ENCODE peak calls at places on chromosome 15, in six cellular contexts. One of them, this sample, is unnamed.

GRCh38 chr15:88878720-88879184 is 16.6 kb downstream of the HAPLN3 start:
- DNase-seq in activated CD4-positive, alpha-beta memory T cell treated with anti-CD3 and anti-CD28 coated beads for 36 hours: peak
- DNase-seq in nephron progenitor cell: peak
- DNase-seq in NCI-H187: no peak
- DNase-seq in SW480: peak
- DNase-seq in activated CD8-positive, alpha-beta memory T cell treated with anti-CD3 and anti-CD28 coated beads, Interleukin-2, amount 50 U/mL, for 4 hours: peak
- DNase-seq in this sample: no peak

GRCh38 chr15:41801185-41801584 is 26.7 kb upstream of the JMJD7 start:
- DNase-seq in activated CD4-positive, alpha-beta memory T cell treated with anti-CD3 and anti-CD28 coated beads for 36 hours: no peak
- DNase-seq in nephron progenitor cell: no peak
- DNase-seq in NCI-H187: no peak
- DNase-seq in SW480: no peak
- DNase-seq in activated CD8-positive, alpha-beta memory T cell treated with anti-CD3 and anti-CD28 coated beads, Interleukin-2, amount 50 U/mL, for 4 hours: no peak
- DNase-seq in this sample: no peak

GRCh38 chr15:77563768-77564167 is 68.9 kb downstream of the LINGO1 start:
- DNase-seq in activated CD4-positive, alpha-beta memory T cell treated with anti-CD3 and anti-CD28 coated beads for 36 hours: no peak
- DNase-seq in nephron progenitor cell: no peak
- DNase-seq in NCI-H187: no peak
- DNase-seq in SW480: no peak
- DNase-seq in activated CD8-positive, alpha-beta memory T cell treated with anti-CD3 and anti-CD28 coated beads, Interleukin-2, amount 50 U/mL, for 4 hours: no peak
- DNase-seq in this sample: no peak

GRCh38 chr15:63970723-63971426 is 75.4 kb downstream of the DAPK2 start:
- DNase-seq in activated CD4-positive, alpha-beta memory T cell treated with anti-CD3 and anti-CD28 coated beads for 36 hours: peak
- DNase-seq in nephron progenitor cell: no peak
- DNase-seq in NCI-H187: no peak
- DNase-seq in SW480: no peak
- DNase-seq in activated CD8-positive, alpha-beta memory T cell treated with anti-CD3 and anti-CD28 coated beads, Interleukin-2, amount 50 U/mL, for 4 hours: no peak
- DNase-seq in this sample: no peak

GRCh38 chr15:61936528-61937195 is 123.6 kb downstream of the VPS13C start:
- DNase-seq in activated CD4-positive, alpha-beta memory T cell treated with anti-CD3 and anti-CD28 coated beads for 36 hours: no peak
- DNase-seq in nephron progenitor cell: no peak
- DNase-seq in NCI-H187: no peak
- DNase-seq in SW480: no peak
- DNase-seq in activated CD8-positive, alpha-beta memory T cell treated with anti-CD3 and anti-CD28 coated beads, Interleukin-2, amount 50 U/mL, for 4 hours: no peak
- DNase-seq in this sample: no peak

GRCh38 chr15:31268911-31269784 is 57.5 kb upstream of the KLF13 start:
- DNase-seq in activated CD4-positive, alpha-beta memory T cell treated with anti-CD3 and anti-CD28 coated beads for 36 hours: peak
- DNase-seq in nephron progenitor cell: no peak
- DNase-seq in NCI-H187: peak
- DNase-seq in SW480: no peak
- DNase-seq in activated CD8-positive, alpha-beta memory T cell treated with anti-CD3 and anti-CD28 coated beads, Interleukin-2, amount 50 U/mL, for 4 hours: no peak
- DNase-seq in this sample: no peak

GRCh38 chr15:68271854-68272471 is 5.6 kb upstream of the FEM1B start:
- DNase-seq in activated CD4-positive, alpha-beta memory T cell treated with anti-CD3 and anti-CD28 coated beads for 36 hours: no peak
- DNase-seq in nephron progenitor cell: peak
- DNase-seq in NCI-H187: no peak
- DNase-seq in SW480: peak
- DNase-seq in activated CD8-positive, alpha-beta memory T cell treated with anti-CD3 and anti-CD28 coated beads, Interleukin-2, amount 50 U/mL, for 4 hours: no peak
- DNase-seq in this sample: peak

GRCh38 chr15:43939070-43939469 is 112.3 kb downstream of the WDR76 start:
- DNase-seq in activated CD4-positive, alpha-beta memory T cell treated with anti-CD3 and anti-CD28 coated beads for 36 hours: no peak
- DNase-seq in nephron progenitor cell: no peak
- DNase-seq in NCI-H187: no peak
- DNase-seq in SW480: peak
- DNase-seq in activated CD8-positive, alpha-beta memory T cell treated with anti-CD3 and anti-CD28 coated beads, Interleukin-2, amount 50 U/mL, for 4 hours: no peak
- DNase-seq in this sample: no peak

GRCh38 chr15:88428805-88429605 is 38.2 kb downstream of the MRPL46 start:
- DNase-seq in activated CD4-positive, alpha-beta memory T cell treated with anti-CD3 and anti-CD28 coated beads for 36 hours: no peak
- DNase-seq in nephron progenitor cell: no peak
- DNase-seq in NCI-H187: no peak
- DNase-seq in SW480: no peak
- DNase-seq in activated CD8-positive, alpha-beta memory T cell treated with anti-CD3 and anti-CD28 coated beads, Interleukin-2, amount 50 U/mL, for 4 hours: no peak
- DNase-seq in this sample: no peak

GRCh38 chr15:60510006-60510405 is 31.1 kb upstream of the ICE2 start:
- DNase-seq in activated CD4-positive, alpha-beta memory T cell treated with anti-CD3 and anti-CD28 coated beads for 36 hours: no peak
- DNase-seq in nephron progenitor cell: no peak
- DNase-seq in NCI-H187: no peak
- DNase-seq in SW480: no peak
- DNase-seq in activated CD8-positive, alpha-beta memory T cell treated with anti-CD3 and anti-CD28 coated beads, Interleukin-2, amount 50 U/mL, for 4 hours: no peak
- DNase-seq in this sample: no peak

GRCh38 chr15:78131295-78132021 is at the start of gene CIB2:
- DNase-seq in activated CD4-positive, alpha-beta memory T cell treated with anti-CD3 and anti-CD28 coated beads for 36 hours: peak
- DNase-seq in nephron progenitor cell: peak
- DNase-seq in NCI-H187: no peak
- DNase-seq in SW480: peak
- DNase-seq in activated CD8-positive, alpha-beta memory T cell treated with anti-CD3 and anti-CD28 coated beads, Interleukin-2, amount 50 U/mL, for 4 hours: peak
- DNase-seq in this sample: peak

GRCh38 chr15:27342991-27343390 is 372.0 kb downstream of the GABRG3 start:
- DNase-seq in activated CD4-positive, alpha-beta memory T cell treated with anti-CD3 and anti-CD28 coated beads for 36 hours: no peak
- DNase-seq in nephron progenitor cell: peak
- DNase-seq in NCI-H187: no peak
- DNase-seq in SW480: no peak
- DNase-seq in activated CD8-positive, alpha-beta memory T cell treated with anti-CD3 and anti-CD28 coated beads, Interleukin-2, amount 50 U/mL, for 4 hours: no peak
- DNase-seq in this sample: no peak

GRCh38 chr15:93432474-93432873 is 343.5 kb upstream of the RGMA start:
- DNase-seq in activated CD4-positive, alpha-beta memory T cell treated with anti-CD3 and anti-CD28 coated beads for 36 hours: no peak
- DNase-seq in nephron progenitor cell: no peak
- DNase-seq in NCI-H187: no peak
- DNase-seq in SW480: no peak
- DNase-seq in activated CD8-positive, alpha-beta memory T cell treated with anti-CD3 and anti-CD28 coated beads, Interleukin-2, amount 50 U/mL, for 4 hours: no peak
- DNase-seq in this sample: no peak

GRCh38 chr15:68124700-68125099 is 70.6 kb downstream of the PIAS1 start:
- DNase-seq in activated CD4-positive, alpha-beta memory T cell treated with anti-CD3 and anti-CD28 coated beads for 36 hours: no peak
- DNase-seq in nephron progenitor cell: no peak
- DNase-seq in NCI-H187: no peak
- DNase-seq in SW480: no peak
- DNase-seq in activated CD8-positive, alpha-beta memory T cell treated with anti-CD3 and anti-CD28 coated beads, Interleukin-2, amount 50 U/mL, for 4 hours: no peak
- DNase-seq in this sample: no peak

GRCh38 chr15:62734706-62735105 is 307.8 kb upstream of the TPM1 start:
- DNase-seq in activated CD4-positive, alpha-beta memory T cell treated with anti-CD3 and anti-CD28 coated beads for 36 hours: no peak
- DNase-seq in nephron progenitor cell: no peak
- DNase-seq in NCI-H187: no peak
- DNase-seq in SW480: no peak
- DNase-seq in activated CD8-positive, alpha-beta memory T cell treated with anti-CD3 and anti-CD28 coated beads, Interleukin-2, amount 50 U/mL, for 4 hours: no peak
- DNase-seq in this sample: no peak

GRCh38 chr15:32851619-32852416 is 134.0 kb downstream of the GREM1 start:
- DNase-seq in activated CD4-positive, alpha-beta memory T cell treated with anti-CD3 and anti-CD28 coated beads for 36 hours: no peak
- DNase-seq in nephron progenitor cell: no peak
- DNase-seq in NCI-H187: no peak
- DNase-seq in SW480: no peak
- DNase-seq in activated CD8-positive, alpha-beta memory T cell treated with anti-CD3 and anti-CD28 coated beads, Interleukin-2, amount 50 U/mL, for 4 hours: no peak
- DNase-seq in this sample: no peak

GRCh38 chr15:45903283-45903682 is 268.5 kb downstream of the SQOR start:
- DNase-seq in activated CD4-positive, alpha-beta memory T cell treated with anti-CD3 and anti-CD28 coated beads for 36 hours: no peak
- DNase-seq in nephron progenitor cell: no peak
- DNase-seq in NCI-H187: no peak
- DNase-seq in SW480: no peak
- DNase-seq in activated CD8-positive, alpha-beta memory T cell treated with anti-CD3 and anti-CD28 coated beads, Interleukin-2, amount 50 U/mL, for 4 hours: no peak
- DNase-seq in this sample: no peak

GRCh38 chr15:89329329-89330084 is 5.1 kb downstream of the POLG start:
- DNase-seq in activated CD4-positive, alpha-beta memory T cell treated with anti-CD3 and anti-CD28 coated beads for 36 hours: peak
- DNase-seq in nephron progenitor cell: no peak
- DNase-seq in NCI-H187: no peak
- DNase-seq in SW480: no peak
- DNase-seq in activated CD8-positive, alpha-beta memory T cell treated with anti-CD3 and anti-CD28 coated beads, Interleukin-2, amount 50 U/mL, for 4 hours: no peak
- DNase-seq in this sample: no peak

GRCh38 chr15:67068724-67069400 is 3.5 kb downstream of the SMAD3 start:
- DNase-seq in activated CD4-positive, alpha-beta memory T cell treated with anti-CD3 and anti-CD28 coated beads for 36 hours: peak
- DNase-seq in nephron progenitor cell: no peak
- DNase-seq in NCI-H187: no peak
- DNase-seq in SW480: no peak
- DNase-seq in activated CD8-positive, alpha-beta memory T cell treated with anti-CD3 and anti-CD28 coated beads, Interleukin-2, amount 50 U/mL, for 4 hours: no peak
- DNase-seq in this sample: no peak

GRCh38 chr15:69862540-69862939 is 235.2 kb downstream of the TLE3 start:
- DNase-seq in activated CD4-positive, alpha-beta memory T cell treated with anti-CD3 and anti-CD28 coated beads for 36 hours: no peak
- DNase-seq in nephron progenitor cell: no peak
- DNase-seq in NCI-H187: no peak
- DNase-seq in SW480: no peak
- DNase-seq in activated CD8-positive, alpha-beta memory T cell treated with anti-CD3 and anti-CD28 coated beads, Interleukin-2, amount 50 U/mL, for 4 hours: no peak
- DNase-seq in this sample: no peak

GRCh38 chr15:47820780-47821319 is 103.5 kb downstream of the SEMA6D start:
- DNase-seq in activated CD4-positive, alpha-beta memory T cell treated with anti-CD3 and anti-CD28 coated beads for 36 hours: no peak
- DNase-seq in nephron progenitor cell: no peak
- DNase-seq in NCI-H187: no peak
- DNase-seq in SW480: no peak
- DNase-seq in activated CD8-positive, alpha-beta memory T cell treated with anti-CD3 and anti-CD28 coated beads, Interleukin-2, amount 50 U/mL, for 4 hours: no peak
- DNase-seq in this sample: no peak

GRCh38 chr15:37860896-37861295 is 73.5 kb upstream of the TMCO5A start:
- DNase-seq in activated CD4-positive, alpha-beta memory T cell treated with anti-CD3 and anti-CD28 coated beads for 36 hours: no peak
- DNase-seq in nephron progenitor cell: no peak
- DNase-seq in NCI-H187: no peak
- DNase-seq in SW480: no peak
- DNase-seq in activated CD8-positive, alpha-beta memory T cell treated with anti-CD3 and anti-CD28 coated beads, Interleukin-2, amount 50 U/mL, for 4 hours: no peak
- DNase-seq in this sample: no peak

GRCh38 chr15:26967719-26968269 is 3.2 kb upstream of the GABRG3 start:
- DNase-seq in activated CD4-positive, alpha-beta memory T cell treated with anti-CD3 and anti-CD28 coated beads for 36 hours: no peak
- DNase-seq in nephron progenitor cell: peak
- DNase-seq in NCI-H187: no peak
- DNase-seq in SW480: no peak
- DNase-seq in activated CD8-positive, alpha-beta memory T cell treated with anti-CD3 and anti-CD28 coated beads, Interleukin-2, amount 50 U/mL, for 4 hours: no peak
- DNase-seq in this sample: no peak

GRCh38 chr15:47206358-47206978 is 510.8 kb upstream of the SEMA6D start:
- DNase-seq in activated CD4-positive, alpha-beta memory T cell treated with anti-CD3 and anti-CD28 coated beads for 36 hours: no peak
- DNase-seq in nephron progenitor cell: no peak
- DNase-seq in NCI-H187: no peak
- DNase-seq in SW480: no peak
- DNase-seq in activated CD8-positive, alpha-beta memory T cell treated with anti-CD3 and anti-CD28 coated beads, Interleukin-2, amount 50 U/mL, for 4 hours: no peak
- DNase-seq in this sample: no peak